ENCODE peak calls at places on chromosome 16, in four cellular contexts. A, L, T and W are unnamed samples.

GRCh38 chr16:70493863-70494770 is 29.2 kb downstream of the COG4 start:
- DNase-seq in A (no peak), L (no peak), T (no peak), W (no peak)

GRCh38 chr16:74998481-74999207 is at the start of gene ZNRF1:
- DNase-seq in A (peak), L (peak), T (peak), W (peak)

GRCh38 chr16:87099001-87099740 is 218.0 kb downstream of the C16orf95 start:
- DNase-seq in A (no peak), L (no peak), T (no peak), W (no peak)

GRCh38 chr16:2954647-2955381 is 9.3 kb upstream of the KREMEN2 start:
- DNase-seq in A (no peak), L (no peak), T (no peak), W (no peak)

GRCh38 chr16:76265434-76266045 is 11.7 kb upstream of the CNTNAP4 start:
- DNase-seq in A (peak), L (no peak), T (no peak), W (no peak)

GRCh38 chr16:74279266-74279665 is 17.3 kb upstream of the PSMD7 start:
- DNase-seq in A (no peak), L (no peak), T (no peak), W (no peak)

GRCh38 chr16:89170346-89171215 is 967 bp upstream of the CDH15 start:
- DNase-seq in A (no peak), L (no peak), T (no peak), W (no peak)

GRCh38 chr16:72066747-72067146 is 3.7 kb downstream of the HPR start:
- DNase-seq in A (peak), L (no peak), T (no peak), W (no peak)

GRCh38 chr16:46853713-46854443 is 22.9 kb upstream of the C16orf87 start:
- DNase-seq in A (peak), L (peak), T (peak), W (peak)

GRCh38 chr16:4273858-4274291 is 1.1 kb upstream of the TFAP4 start:
- DNase-seq in A (peak), L (peak), T (no peak), W (no peak)

GRCh38 chr16:85616608-85617311 is 3.6 kb downstream of the GSE1 start:
- DNase-seq in A (no peak), L (no peak), T (peak), W (no peak)

GRCh38 chr16:26550111-26550610 is 516.6 kb upstream of the C16orf82 start:
- DNase-seq in A (no peak), L (no peak), T (no peak), W (no peak)